ENCODE peak calls at places on chromosomes 1 and 21, in nine cellular contexts. One of them, this sample, is unnamed.

GRCh38 chr21:32240708-32241433 is 38.0 kb downstream of the MIS18A start:
- DNase-seq in AG08395: peak
- DNase-seq in substantia nigra: no peak
- DNase-seq in esophagus muscularis mucosa: no peak
- DNase-seq in left colon: no peak
- DNase-seq in activated CD4-positive, CD25-positive, alpha-beta regulatory T cell treated with anti-CD3 and anti-CD28 coated beads, Interleukin-2, amount 50 U/mL, for 72 hours: no peak
- DNase-seq in lower leg skin: no peak
- DNase-seq in stimulated activated CD4-positive, alpha-beta T cell treated with anti-CD3 and anti-CD28 coated beads, Interleukin-15, amount 100 ng/mL, for 1 hour: no peak
- DNase-seq in KBM-7: no peak
- DNase-seq in this sample: no peak

GRCh38 chr1:29631836-29632420 is 395.6 kb downstream of the PTPRU start:
- DNase-seq in AG08395: no peak
- DNase-seq in substantia nigra: no peak
- DNase-seq in esophagus muscularis mucosa: no peak
- DNase-seq in left colon: no peak
- DNase-seq in activated CD4-positive, CD25-positive, alpha-beta regulatory T cell treated with anti-CD3 and anti-CD28 coated beads, Interleukin-2, amount 50 U/mL, for 72 hours: no peak
- DNase-seq in lower leg skin: no peak
- DNase-seq in stimulated activated CD4-positive, alpha-beta T cell treated with anti-CD3 and anti-CD28 coated beads, Interleukin-15, amount 100 ng/mL, for 1 hour: no peak
- DNase-seq in KBM-7: no peak
- DNase-seq in this sample: no peak

GRCh38 chr1:94776474-94776873 is 43.7 kb upstream of the SLC44A3 start:
- DNase-seq in AG08395: no peak
- DNase-seq in substantia nigra: no peak
- DNase-seq in esophagus muscularis mucosa: peak
- DNase-seq in left colon: no peak
- DNase-seq in activated CD4-positive, CD25-positive, alpha-beta regulatory T cell treated with anti-CD3 and anti-CD28 coated beads, Interleukin-2, amount 50 U/mL, for 72 hours: no peak
- DNase-seq in lower leg skin: no peak
- DNase-seq in stimulated activated CD4-positive, alpha-beta T cell treated with anti-CD3 and anti-CD28 coated beads, Interleukin-15, amount 100 ng/mL, for 1 hour: no peak
- DNase-seq in KBM-7: no peak
- DNase-seq in this sample: no peak

GRCh38 chr1:203905275-203905674 is 43.9 kb downstream of the SNRPE start:
- DNase-seq in AG08395: no peak
- DNase-seq in substantia nigra: no peak
- DNase-seq in esophagus muscularis mucosa: no peak
- DNase-seq in left colon: no peak
- DNase-seq in activated CD4-positive, CD25-positive, alpha-beta regulatory T cell treated with anti-CD3 and anti-CD28 coated beads, Interleukin-2, amount 50 U/mL, for 72 hours: no peak
- DNase-seq in lower leg skin: no peak
- DNase-seq in stimulated activated CD4-positive, alpha-beta T cell treated with anti-CD3 and anti-CD28 coated beads, Interleukin-15, amount 100 ng/mL, for 1 hour: no peak
- DNase-seq in KBM-7: no peak
- DNase-seq in this sample: no peak

GRCh38 chr1:201353186-201353940 is 24.1 kb downstream of the TNNT2 start:
- DNase-seq in AG08395: no peak
- DNase-seq in substantia nigra: no peak
- DNase-seq in esophagus muscularis mucosa: no peak
- DNase-seq in left colon: no peak
- DNase-seq in activated CD4-positive, CD25-positive, alpha-beta regulatory T cell treated with anti-CD3 and anti-CD28 coated beads, Interleukin-2, amount 50 U/mL, for 72 hours: no peak
- DNase-seq in lower leg skin: no peak
- DNase-seq in stimulated activated CD4-positive, alpha-beta T cell treated with anti-CD3 and anti-CD28 coated beads, Interleukin-15, amount 100 ng/mL, for 1 hour: no peak
- DNase-seq in KBM-7: no peak
- DNase-seq in this sample: no peak

GRCh38 chr1:18927654-18928272 is 25.4 kb upstream of the ALDH4A1 start:
- DNase-seq in AG08395: no peak
- DNase-seq in substantia nigra: no peak
- DNase-seq in esophagus muscularis mucosa: no peak
- DNase-seq in left colon: no peak
- DNase-seq in activated CD4-positive, CD25-positive, alpha-beta regulatory T cell treated with anti-CD3 and anti-CD28 coated beads, Interleukin-2, amount 50 U/mL, for 72 hours: peak
- DNase-seq in lower leg skin: no peak
- DNase-seq in stimulated activated CD4-positive, alpha-beta T cell treated with anti-CD3 and anti-CD28 coated beads, Interleukin-15, amount 100 ng/mL, for 1 hour: peak
- DNase-seq in KBM-7: peak
- DNase-seq in this sample: no peak

GRCh38 chr1:225765982-225766674 is 11.5 kb upstream of the SRP9 start:
- DNase-seq in AG08395: no peak
- DNase-seq in substantia nigra: no peak
- DNase-seq in esophagus muscularis mucosa: no peak
- DNase-seq in left colon: no peak
- DNase-seq in activated CD4-positive, CD25-positive, alpha-beta regulatory T cell treated with anti-CD3 and anti-CD28 coated beads, Interleukin-2, amount 50 U/mL, for 72 hours: no peak
- DNase-seq in lower leg skin: no peak
- DNase-seq in stimulated activated CD4-positive, alpha-beta T cell treated with anti-CD3 and anti-CD28 coated beads, Interleukin-15, amount 100 ng/mL, for 1 hour: no peak
- DNase-seq in KBM-7: no peak
- DNase-seq in this sample: no peak

GRCh38 chr1:14738235-14738634 is 139.8 kb downstream of the KAZN start:
- DNase-seq in AG08395: no peak
- DNase-seq in substantia nigra: no peak
- DNase-seq in esophagus muscularis mucosa: no peak
- DNase-seq in left colon: no peak
- DNase-seq in activated CD4-positive, CD25-positive, alpha-beta regulatory T cell treated with anti-CD3 and anti-CD28 coated beads, Interleukin-2, amount 50 U/mL, for 72 hours: no peak
- DNase-seq in lower leg skin: no peak
- DNase-seq in stimulated activated CD4-positive, alpha-beta T cell treated with anti-CD3 and anti-CD28 coated beads, Interleukin-15, amount 100 ng/mL, for 1 hour: no peak
- DNase-seq in KBM-7: no peak
- DNase-seq in this sample: no peak

GRCh38 chr1:86708923-86709322 is 4.5 kb downstream of the SH3GLB1 start:
- DNase-seq in AG08395: no peak
- DNase-seq in substantia nigra: no peak
- DNase-seq in esophagus muscularis mucosa: no peak
- DNase-seq in left colon: no peak
- DNase-seq in activated CD4-positive, CD25-positive, alpha-beta regulatory T cell treated with anti-CD3 and anti-CD28 coated beads, Interleukin-2, amount 50 U/mL, for 72 hours: no peak
- DNase-seq in lower leg skin: no peak
- DNase-seq in stimulated activated CD4-positive, alpha-beta T cell treated with anti-CD3 and anti-CD28 coated beads, Interleukin-15, amount 100 ng/mL, for 1 hour: no peak
- DNase-seq in KBM-7: no peak
- DNase-seq in this sample: no peak

GRCh38 chr21:30189763-30190162 is 23.2 kb upstream of the CLDN17 start:
- DNase-seq in AG08395: no peak
- DNase-seq in substantia nigra: no peak
- DNase-seq in esophagus muscularis mucosa: no peak
- DNase-seq in left colon: no peak
- DNase-seq in activated CD4-positive, CD25-positive, alpha-beta regulatory T cell treated with anti-CD3 and anti-CD28 coated beads, Interleukin-2, amount 50 U/mL, for 72 hours: no peak
- DNase-seq in lower leg skin: no peak
- DNase-seq in stimulated activated CD4-positive, alpha-beta T cell treated with anti-CD3 and anti-CD28 coated beads, Interleukin-15, amount 100 ng/mL, for 1 hour: no peak
- DNase-seq in KBM-7: no peak
- DNase-seq in this sample: no peak

GRCh38 chr1:183194527-183195145 is 8.6 kb downstream of the LAMC2 start:
- DNase-seq in AG08395: no peak
- DNase-seq in substantia nigra: no peak
- DNase-seq in esophagus muscularis mucosa: no peak
- DNase-seq in left colon: no peak
- DNase-seq in activated CD4-positive, CD25-positive, alpha-beta regulatory T cell treated with anti-CD3 and anti-CD28 coated beads, Interleukin-2, amount 50 U/mL, for 72 hours: no peak
- DNase-seq in lower leg skin: no peak
- DNase-seq in stimulated activated CD4-positive, alpha-beta T cell treated with anti-CD3 and anti-CD28 coated beads, Interleukin-15, amount 100 ng/mL, for 1 hour: no peak
- DNase-seq in KBM-7: peak
- DNase-seq in this sample: no peak

GRCh38 chr21:17853393-17854275 is 34.5 kb upstream of the C21orf91 start:
- DNase-seq in AG08395: no peak
- DNase-seq in substantia nigra: no peak
- DNase-seq in esophagus muscularis mucosa: no peak
- DNase-seq in left colon: no peak
- DNase-seq in activated CD4-positive, CD25-positive, alpha-beta regulatory T cell treated with anti-CD3 and anti-CD28 coated beads, Interleukin-2, amount 50 U/mL, for 72 hours: no peak
- DNase-seq in lower leg skin: no peak
- DNase-seq in stimulated activated CD4-positive, alpha-beta T cell treated with anti-CD3 and anti-CD28 coated beads, Interleukin-15, amount 100 ng/mL, for 1 hour: no peak
- DNase-seq in KBM-7: peak
- DNase-seq in this sample: no peak

GRCh38 chr1:42942444-42942843 is 16.2 kb downstream of the SLC2A1 start:
- DNase-seq in AG08395: no peak
- DNase-seq in substantia nigra: no peak
- DNase-seq in esophagus muscularis mucosa: no peak
- DNase-seq in left colon: no peak
- DNase-seq in activated CD4-positive, CD25-positive, alpha-beta regulatory T cell treated with anti-CD3 and anti-CD28 coated beads, Interleukin-2, amount 50 U/mL, for 72 hours: no peak
- DNase-seq in lower leg skin: no peak
- DNase-seq in stimulated activated CD4-positive, alpha-beta T cell treated with anti-CD3 and anti-CD28 coated beads, Interleukin-15, amount 100 ng/mL, for 1 hour: no peak
- DNase-seq in KBM-7: no peak
- DNase-seq in this sample: no peak

GRCh38 chr1:19287436-19288185 is 959 bp downstream of the AKR7A3 start:
- DNase-seq in AG08395: no peak
- DNase-seq in substantia nigra: no peak
- DNase-seq in esophagus muscularis mucosa: no peak
- DNase-seq in left colon: peak
- DNase-seq in activated CD4-positive, CD25-positive, alpha-beta regulatory T cell treated with anti-CD3 and anti-CD28 coated beads, Interleukin-2, amount 50 U/mL, for 72 hours: no peak
- DNase-seq in lower leg skin: no peak
- DNase-seq in stimulated activated CD4-positive, alpha-beta T cell treated with anti-CD3 and anti-CD28 coated beads, Interleukin-15, amount 100 ng/mL, for 1 hour: no peak
- DNase-seq in KBM-7: no peak
- DNase-seq in this sample: no peak

GRCh38 chr1:42941640-42942330 is 16.9 kb downstream of the SLC2A1 start:
- DNase-seq in AG08395: peak
- DNase-seq in substantia nigra: no peak
- DNase-seq in esophagus muscularis mucosa: no peak
- DNase-seq in left colon: peak
- DNase-seq in activated CD4-positive, CD25-positive, alpha-beta regulatory T cell treated with anti-CD3 and anti-CD28 coated beads, Interleukin-2, amount 50 U/mL, for 72 hours: no peak
- DNase-seq in lower leg skin: peak
- DNase-seq in stimulated activated CD4-positive, alpha-beta T cell treated with anti-CD3 and anti-CD28 coated beads, Interleukin-15, amount 100 ng/mL, for 1 hour: no peak
- DNase-seq in KBM-7: no peak
- DNase-seq in this sample: no peak

GRCh38 chr1:101238041-101238515 is 1.3 kb downstream of the S1PR1 start:
- DNase-seq in AG08395: no peak
- DNase-seq in substantia nigra: no peak
- DNase-seq in esophagus muscularis mucosa: no peak
- DNase-seq in left colon: no peak
- DNase-seq in activated CD4-positive, CD25-positive, alpha-beta regulatory T cell treated with anti-CD3 and anti-CD28 coated beads, Interleukin-2, amount 50 U/mL, for 72 hours: peak
- DNase-seq in lower leg skin: no peak
- DNase-seq in stimulated activated CD4-positive, alpha-beta T cell treated with anti-CD3 and anti-CD28 coated beads, Interleukin-15, amount 100 ng/mL, for 1 hour: peak
- DNase-seq in KBM-7: no peak
- DNase-seq in this sample: no peak

GRCh38 chr1:3803905-3804626 is 7.8 kb upstream of the LRRC47 start:
- DNase-seq in AG08395: no peak
- DNase-seq in substantia nigra: no peak
- DNase-seq in esophagus muscularis mucosa: no peak
- DNase-seq in left colon: no peak
- DNase-seq in activated CD4-positive, CD25-positive, alpha-beta regulatory T cell treated with anti-CD3 and anti-CD28 coated beads, Interleukin-2, amount 50 U/mL, for 72 hours: no peak
- DNase-seq in lower leg skin: no peak
- DNase-seq in stimulated activated CD4-positive, alpha-beta T cell treated with anti-CD3 and anti-CD28 coated beads, Interleukin-15, amount 100 ng/mL, for 1 hour: no peak
- DNase-seq in KBM-7: no peak
- DNase-seq in this sample: no peak

GRCh38 chr1:21447311-21447710 is 7.4 kb downstream of the NBPF3 start:
- DNase-seq in AG08395: no peak
- DNase-seq in substantia nigra: no peak
- DNase-seq in esophagus muscularis mucosa: no peak
- DNase-seq in left colon: no peak
- DNase-seq in activated CD4-positive, CD25-positive, alpha-beta regulatory T cell treated with anti-CD3 and anti-CD28 coated beads, Interleukin-2, amount 50 U/mL, for 72 hours: no peak
- DNase-seq in lower leg skin: no peak
- DNase-seq in stimulated activated CD4-positive, alpha-beta T cell treated with anti-CD3 and anti-CD28 coated beads, Interleukin-15, amount 100 ng/mL, for 1 hour: no peak
- DNase-seq in KBM-7: no peak
- DNase-seq in this sample: no peak

GRCh38 chr1:1085171-1085841 is 11.2 kb upstream of the RNF223 start:
- DNase-seq in AG08395: no peak
- DNase-seq in substantia nigra: no peak
- DNase-seq in esophagus muscularis mucosa: no peak
- DNase-seq in left colon: peak
- DNase-seq in activated CD4-positive, CD25-positive, alpha-beta regulatory T cell treated with anti-CD3 and anti-CD28 coated beads, Interleukin-2, amount 50 U/mL, for 72 hours: no peak
- DNase-seq in lower leg skin: peak
- DNase-seq in stimulated activated CD4-positive, alpha-beta T cell treated with anti-CD3 and anti-CD28 coated beads, Interleukin-15, amount 100 ng/mL, for 1 hour: no peak
- DNase-seq in KBM-7: no peak
- DNase-seq in this sample: no peak

GRCh38 chr21:36751383-36751782 is 52.5 kb downstream of the SIM2 start:
- DNase-seq in AG08395: no peak
- DNase-seq in substantia nigra: no peak
- DNase-seq in esophagus muscularis mucosa: no peak
- DNase-seq in left colon: no peak
- DNase-seq in activated CD4-positive, CD25-positive, alpha-beta regulatory T cell treated with anti-CD3 and anti-CD28 coated beads, Interleukin-2, amount 50 U/mL, for 72 hours: no peak
- DNase-seq in lower leg skin: no peak
- DNase-seq in stimulated activated CD4-positive, alpha-beta T cell treated with anti-CD3 and anti-CD28 coated beads, Interleukin-15, amount 100 ng/mL, for 1 hour: no peak
- DNase-seq in KBM-7: peak
- DNase-seq in this sample: no peak

GRCh38 chr1:112255080-112255479 is 140.9 kb upstream of the CTTNBP2NL start:
- DNase-seq in AG08395: no peak
- DNase-seq in substantia nigra: no peak
- DNase-seq in esophagus muscularis mucosa: no peak
- DNase-seq in left colon: no peak
- DNase-seq in activated CD4-positive, CD25-positive, alpha-beta regulatory T cell treated with anti-CD3 and anti-CD28 coated beads, Interleukin-2, amount 50 U/mL, for 72 hours: no peak
- DNase-seq in lower leg skin: no peak
- DNase-seq in stimulated activated CD4-positive, alpha-beta T cell treated with anti-CD3 and anti-CD28 coated beads, Interleukin-15, amount 100 ng/mL, for 1 hour: no peak
- DNase-seq in KBM-7: no peak
- DNase-seq in this sample: no peak